ENCODE peak calls at places on chromosomes 6 and 20, in five cellular contexts. T is uterus, S is pancreas, Y is neural progenitor cell, W is gastrocnemius medialis. B is an unnamed sample. For H3K4me1, the result is how much of the 10 kb centered on the place peaks cover.

GRCh38 chr20:22410556-22411130 is 173.7 kb downstream of the FOXA2 start:
- DNase-seq in T (no peak), S (no peak), Y (no peak), W (no peak), B (no peak)

GRCh38 chr6:63368347-63368746 is 48.6 kb upstream of the LGSN start:
- DNase-seq in T (no peak), S (no peak), Y (no peak), W (no peak), B (no peak)

GRCh38 chr6:161142957-161143296 is 130.9 kb downstream of the AGPAT4 start:
- DNase-seq in T (no peak), S (no peak), Y (no peak), W (no peak), B (no peak)

GRCh38 chr6:29216528-29216927 is 45.8 kb downstream of the OR2J2 start:
- DNase-seq in T (no peak), S (no peak), Y (no peak), W (no peak), B (no peak)

GRCh38 chr6:135088818-135089809 is 34.5 kb upstream of the HBS1L start:
- DNase-seq in T (no peak), S (no peak), Y (peak), W (no peak), B (no peak)

GRCh38 chr6:123014835-123015234 is 18.8 kb downstream of the CLVS2 start:
- DNase-seq in T (no peak), S (no peak), Y (no peak), W (no peak), B (no peak)

GRCh38 chr20:24914388-24915241 is 34.5 kb upstream of the CST7 start:
- DNase-seq in T (no peak), S (no peak), Y (no peak), W (no peak), B (peak)

GRCh38 chr20:45070932-45071632 is 29.8 kb downstream of the KCNS1 start:
- DNase-seq in T (no peak), S (no peak), Y (no peak), W (no peak), B (no peak)

GRCh38 chr6:96787846-96788580 is 49.3 kb downstream of the GPR63 start:
- DNase-seq in T (no peak), S (no peak), Y (no peak), W (no peak), B (no peak)

GRCh38 chr6:82484001-82484400 is 120.4 kb downstream of the TPBG start:
- DNase-seq in T (no peak), S (no peak), Y (no peak), W (no peak), B (no peak)

GRCh38 chr6:1958257-1958656 is 287.1 kb downstream of the GMDS start:
- DNase-seq in T (no peak), S (no peak), Y (no peak), W (no peak), B (no peak)

GRCh38 chr6:133637436-133637835 is 251.5 kb upstream of the TCF21 start:
- DNase-seq in T (no peak), S (no peak), Y (no peak), W (no peak), B (no peak)

GRCh38 chr6:166957087-166957804 is 896 bp upstream of the RNASET2 start:
- DNase-seq in T (peak), S (peak), Y (peak), W (no peak), B (peak)

GRCh38 chr20:19003759-19004336 is 190.3 kb downstream of the SCP2D1 start:
- DNase-seq in T (no peak), S (no peak), Y (no peak), W (no peak), B (no peak)

GRCh38 chr20:10788055-10788454 is 114.3 kb upstream of the JAG1 start:
- DNase-seq in T (no peak), S (no peak), Y (no peak), W (no peak), B (no peak)

GRCh38 chr6:100463685-100464161 is 998 bp downstream of the SIM1 start:
- DNase-seq in T (no peak), S (no peak), Y (peak), W (no peak), B (no peak)

GRCh38 chr6:145711372-145711771 is 23.9 kb downstream of the EPM2A start:
- DNase-seq in T (no peak), S (no peak), Y (no peak), W (no peak), B (no peak)
- H3K27ac ChIP-seq in T (no peak), S (no peak), Y (no peak), W (no peak), B (no peak)

GRCh38 chr20:63466861-63467260 is 5.6 kb downstream of the KCNQ2 start:
- DNase-seq in T (no peak), S (no peak), Y (no peak), W (no peak), B (no peak)
- H3K4me1 ChIP-seq in T (under half), S (under half), Y (under half), W (under half), B (under half)

GRCh38 chr20:32752458-32753250 is 9.4 kb upstream of the COMMD7 start:
- DNase-seq in T (no peak), S (no peak), Y (no peak), W (no peak), B (no peak)
- H3K4me3 ChIP-seq in T (no peak), S (no peak), Y (no peak), W (no peak), B (no peak)

GRCh38 chr6:43916924-43917877 is 147.2 kb downstream of the VEGFA start:
- DNase-seq in T (peak), S (peak), Y (no peak), W (peak), B (no peak)
- H3K27ac ChIP-seq in T (no peak), S (peak), Y (no peak), W (peak), B (no peak)

DNA sequence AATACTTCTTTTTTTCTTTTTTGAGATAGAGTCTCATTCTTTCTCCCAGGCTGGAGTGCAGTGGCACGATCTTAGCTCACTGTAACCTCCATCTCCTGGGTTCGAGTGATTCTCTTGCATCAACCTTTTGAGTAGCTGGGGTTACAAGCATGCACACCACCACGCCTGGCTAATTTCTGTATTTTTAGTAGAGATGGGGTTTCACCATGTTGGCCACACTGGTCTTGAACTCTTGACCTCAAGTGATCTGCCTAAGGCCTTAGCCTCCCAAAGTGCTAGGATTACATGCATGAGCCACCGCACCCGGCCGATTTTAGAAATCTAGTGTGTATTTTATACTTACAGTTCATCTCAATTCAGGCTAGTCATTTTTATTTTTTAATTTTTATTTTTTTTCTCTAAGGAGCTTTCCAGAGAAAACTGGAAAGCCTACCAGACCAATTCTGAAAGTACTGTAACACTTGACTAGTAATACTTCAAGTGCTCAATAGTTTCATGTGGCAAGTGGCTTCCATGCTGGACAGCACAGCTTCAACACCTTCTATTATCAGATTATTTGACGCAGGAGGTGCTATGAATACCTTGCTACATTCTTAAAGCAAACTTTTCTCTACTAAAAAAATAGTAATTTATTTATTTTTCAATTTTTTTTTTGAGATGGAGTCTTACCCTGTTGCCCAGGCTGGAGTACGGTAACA is 25.0 kb downstream of the POLR1C start:
- DNase-seq in T (no peak), S (no peak), Y (no peak), W (no peak), B (no peak)
- H3K4me1 ChIP-seq in T (under half), S (under half), Y (under half), W (under half), B (under half)

GRCh38 chr6:11586574-11586973 is 49.0 kb downstream of the TMEM170B start:
- DNase-seq in T (no peak), S (no peak), Y (peak), W (no peak), B (no peak)

GRCh38 chr6:11589261-11589660 is 51.7 kb downstream of the TMEM170B start:
- DNase-seq in T (no peak), S (no peak), Y (no peak), W (no peak), B (no peak)

GRCh38 chr6:11585426-11586016 is 48.0 kb downstream of the TMEM170B start:
- DNase-seq in T (no peak), S (no peak), Y (peak), W (no peak), B (no peak)

GRCh38 chr6:11584264-11584663 is 46.7 kb downstream of the TMEM170B start:
- DNase-seq in T (no peak), S (no peak), Y (no peak), W (no peak), B (no peak)

GRCh38 chr6:11586117-11586516 is 48.6 kb downstream of the TMEM170B start:
- DNase-seq in T (no peak), S (no peak), Y (no peak), W (no peak), B (no peak)
- H3K4me3 ChIP-seq in T (no peak), S (no peak), Y (no peak), W (no peak), B (no peak)

DNA sequence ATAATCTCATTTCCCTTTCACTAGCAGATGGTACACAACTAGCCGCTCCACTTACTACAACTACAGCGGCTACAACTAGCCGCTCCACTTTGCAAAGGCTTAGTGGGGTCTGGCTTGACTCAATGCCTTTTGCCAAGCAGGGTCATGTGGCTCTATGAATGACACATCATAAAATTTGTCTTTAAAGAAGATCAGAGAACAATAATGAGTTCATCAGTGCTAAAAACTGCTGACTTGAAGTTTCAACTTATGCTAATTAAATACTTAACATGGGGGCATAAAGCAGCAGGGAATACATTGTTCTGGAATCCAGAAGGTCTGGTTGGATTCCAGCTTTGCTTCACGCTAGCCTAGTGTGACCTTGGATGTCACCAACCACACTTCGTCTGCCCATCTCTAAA is 2.0 kb upstream of the MICAL1 start:
- DNase-seq in T (no peak), S (no peak), Y (no peak), W (no peak), B (no peak)
- H3K27ac ChIP-seq in T (peak), S (no peak), Y (no peak), W (peak), B (no peak)

B was measured in prostate gland.